ENCODE peak calls at places on chromosomes 4 and X, in seven cellular contexts. G, Q, D, C, N, J and I are unnamed samples.
A peak's percentile ranks its signal among the peaks of the same experiment; 100 is the strongest.

GRCh38 chr4:70994387-70995099 is 1.1 kb downstream of the DCK start:
- DNase-seq in Q (no peak), J (no peak), D (no peak), G (no peak), N (no peak), C (no peak), I (no peak)

GRCh38 chrX:69082753-69083150 is 82.5 kb downstream of the PJA1 start:
- DNase-seq in G (no peak), D (no peak), N (no peak), Q (no peak), J (no peak), C (no peak), I (no peak)

GRCh38 chr4:55215087-55215486 is 89.7 kb upstream of the KDR start:
- DNase-seq in D (no peak), C (no peak), N (no peak), G (no peak), J (no peak), Q (no peak), I (no peak)

GRCh38 chrX:136528645-136529315 is 3.2 kb upstream of the VGLL1 start:
- DNase-seq in G (no peak), D (no peak), N (no peak), C (no peak), Q (no peak), J (no peak), I (no peak)

GRCh38 chrX:1719270-1719669 is 104.4 kb downstream of the ASMT start:
- DNase-seq in J (no peak), D (no peak), G (no peak), N (no peak), C (no peak), Q (no peak), I (no peak)

GRCh38 chr4:45795165-45795564 is 328.7 kb downstream of the GABRG1 start:
- DNase-seq in D (no peak), Q (no peak), J (no peak), G (no peak), N (no peak), C (no peak), I (no peak)

GRCh38 chr4:8176547-8177399 is 18.2 kb upstream of the ABLIM2 start:
- DNase-seq in N (peak; percentile 72), Q (no peak), G (no peak), D (no peak), J (peak; percentile 28), C (peak; percentile 50), I (peak; percentile 32)

GRCh38 chr4:109033993-109034392 is 268.5 kb downstream of the COL25A1 start:
- DNase-seq in Q (no peak), C (no peak), D (no peak), G (no peak), J (no peak), N (no peak), I (no peak)

GRCh38 chr4:176792348-176793059 is at the start of gene VEGFC:
- DNase-seq in Q (no peak), G (peak; percentile 74), J (no peak), C (no peak), N (no peak), D (no peak), I (no peak)

GRCh38 chrX:1465261-1466231 is 12.8 kb upstream of the ASMTL start:
- DNase-seq in D (no peak), Q (no peak), G (peak; percentile 67), J (no peak), C (no peak), N (peak; percentile 32), I (no peak)

GRCh38 chr4:16626945-16627344 is 271.5 kb downstream of the LDB2 start:
- DNase-seq in Q (no peak), C (no peak), N (peak; percentile 69), D (peak; percentile 43), J (no peak), G (no peak), I (no peak)

GRCh38 chr4:55444822-55445221 is 49.1 kb downstream of the TMEM165 start:
- DNase-seq in G (no peak), Q (no peak), C (peak; percentile 31), J (no peak), N (no peak), D (no peak), I (no peak)